ENCODE peak calls at places on chromosomes 11 and 22, in seven cellular contexts. B is activated T-cell treated with anti-CD3 and anti-CD28 coated beads, Interleukin-2, amount 50 U/mL, for 48 hours; O is esophagus muscularis mucosa; W is NAMALWA; H is stimulated activated CD8-positive, alpha-beta memory T cell treated with anti-CD3 and anti-CD28 coated beads, Interleukin-2, amount 100 ng/mL, for 48 hours; D is fibroblast of lung; R is HS-5. F is an unnamed sample.

GRCh38 chr11:69356703-69357457 is 62.9 kb downstream of the MYEOV start:
- DNase-seq in B (peak; percentile 4), O (peak; percentile 45), W (no peak), H (no peak), D (no peak), R (no peak), F (no peak)

GRCh38 chr11:80462211-80462610 is 1021.4 kb upstream of the TENM4 start:
- DNase-seq in B (no peak), O (no peak), W (no peak), H (no peak), D (peak; percentile 2), R (peak; percentile 29), F (no peak)

GRCh38 chr11:117396970-117397369 is 69.3 kb downstream of the CEP164 start:
- DNase-seq in B (no peak), O (no peak), W (no peak), H (no peak), D (no peak), R (no peak), F (no peak)

GRCh38 chr11:72688929-72689328 is 14.7 kb upstream of the PDE2A start:
- DNase-seq in B (no peak), O (no peak), W (no peak), H (no peak), D (no peak), R (no peak), F (no peak)

GRCh38 chr11:61157743-61158142 is 3.5 kb downstream of the VPS37C start:
- DNase-seq in B (no peak), O (no peak), W (no peak), H (no peak), D (no peak), R (no peak), F (no peak)

GRCh38 chr22:26398741-26399153 is 30.3 kb upstream of the ASPHD2 start:
- DNase-seq in B (peak; percentile 51), O (no peak), W (peak; percentile 67), H (peak; percentile 25), D (peak; percentile 70), R (peak; percentile 50), F (peak; percentile 71)

GRCh38 chr11:123357990-123358827 is 71.9 kb upstream of the GRAMD1B start:
- DNase-seq in B (peak; percentile 69), O (no peak), W (no peak), H (peak; percentile 39), D (peak; percentile 0), R (no peak), F (no peak)

GRCh38 chr11:96464695-96465307 is 75.0 kb downstream of the JRKL start:
- DNase-seq in B (no peak), O (no peak), W (peak; percentile 79), H (no peak), D (peak; percentile 89), R (peak; percentile 78), F (peak; percentile 72)